ENCODE peak calls at places on chromosome 1, in five cellular contexts. T is H9, N is mesenchymal stem cell, M is H1, Z is trophoblast cell. W is an unnamed sample. For H3K4me1, the result is how much of the 10 kb centered on the place peaks cover.

GRCh38 chr1:204398197-204399125 is 13.2 kb downstream of the PPP1R15B start:
- DNase-seq in Z (peak), N (peak), M (peak), T (peak), W (peak)

GRCh38 chr1:214317734-214318133 is 36.8 kb downstream of the SMYD2 start:
- DNase-seq in N (no peak), M (no peak), T (no peak), Z (no peak), W (no peak)

GRCh38 chr1:38015978-38016640 is 3.6 kb downstream of the UTP11 start:
- DNase-seq in T (no peak), M (no peak), N (no peak), Z (no peak), W (no peak)

GRCh38 chr1:183234660-183235476 is 48.8 kb downstream of the LAMC2 start:
- DNase-seq in T (peak), N (peak), Z (peak), M (peak), W (peak)

GRCh38 chr1:116540088-116540487 is 30.7 kb downstream of the CD58 start:
- DNase-seq in T (no peak), N (no peak), Z (no peak), M (no peak), W (no peak)

GRCh38 chr1:164914208-164914607 is 355.2 kb downstream of the PBX1 start:
- DNase-seq in Z (no peak), N (peak), M (no peak), T (no peak), W (no peak)

GRCh38 chr1:15975358-15975804 is 520 bp downstream of the ZBTB17 start:
- DNase-seq in T (peak), N (peak), M (peak), Z (peak), W (no peak)

GRCh38 chr1:109926662-109927300 is 16.1 kb downstream of the CSF1 start:
- DNase-seq in N (peak), M (no peak), Z (peak), T (peak), W (no peak)

DNA sequence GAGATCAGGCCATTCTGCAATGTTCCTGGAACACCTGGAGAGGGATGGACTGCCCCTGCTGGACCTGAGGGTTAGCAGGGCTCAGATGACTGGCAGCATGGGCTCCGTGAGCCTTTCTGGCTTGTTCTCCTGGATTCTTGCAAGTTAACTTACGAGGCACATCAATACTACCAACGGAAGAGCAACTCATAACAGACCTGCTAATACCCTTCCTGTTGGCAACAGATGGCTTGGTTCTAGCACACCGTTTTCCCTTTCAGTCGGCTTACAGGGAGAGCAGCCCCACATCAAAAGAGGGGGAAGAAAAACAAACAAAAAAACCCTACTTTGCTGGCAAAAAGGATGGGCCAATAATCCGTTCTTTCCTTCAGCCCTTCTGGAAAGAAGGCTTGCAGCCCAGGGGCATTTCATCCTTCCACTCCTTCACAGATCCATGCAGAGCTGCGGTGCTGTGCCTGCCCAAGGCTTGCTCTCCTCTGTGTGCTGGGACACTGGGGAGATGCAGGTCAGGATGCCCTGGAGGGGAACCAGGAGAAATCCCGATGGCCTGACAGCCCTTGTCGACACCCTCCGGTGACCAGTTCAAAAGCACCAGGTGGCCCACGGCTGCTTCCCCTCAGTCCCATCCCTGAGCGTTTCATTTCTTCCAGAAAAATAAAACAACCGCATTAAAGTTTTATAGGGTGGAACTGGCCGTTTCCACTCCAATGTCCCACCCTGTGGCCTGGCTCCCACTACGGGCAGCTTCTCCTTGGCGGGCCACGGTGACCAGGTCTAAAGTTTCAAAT is 48.1 kb downstream of the SLC66A1 start:
- DNase-seq in N (no peak), M (no peak), T (no peak), Z (no peak), W (no peak)
- H2BK12ac ChIP-seq in N (no peak), M (no peak), T (no peak), Z (no peak), W (no peak)

GRCh38 chr1:31664528-31664927 is 19.9 kb upstream of the PEF1 start:
- DNase-seq in T (no peak), M (no peak), Z (no peak), N (no peak), W (no peak)
- H3K4me1 ChIP-seq in T (under half), M (under half), Z (under half), N (under half), W (under half)

DNA sequence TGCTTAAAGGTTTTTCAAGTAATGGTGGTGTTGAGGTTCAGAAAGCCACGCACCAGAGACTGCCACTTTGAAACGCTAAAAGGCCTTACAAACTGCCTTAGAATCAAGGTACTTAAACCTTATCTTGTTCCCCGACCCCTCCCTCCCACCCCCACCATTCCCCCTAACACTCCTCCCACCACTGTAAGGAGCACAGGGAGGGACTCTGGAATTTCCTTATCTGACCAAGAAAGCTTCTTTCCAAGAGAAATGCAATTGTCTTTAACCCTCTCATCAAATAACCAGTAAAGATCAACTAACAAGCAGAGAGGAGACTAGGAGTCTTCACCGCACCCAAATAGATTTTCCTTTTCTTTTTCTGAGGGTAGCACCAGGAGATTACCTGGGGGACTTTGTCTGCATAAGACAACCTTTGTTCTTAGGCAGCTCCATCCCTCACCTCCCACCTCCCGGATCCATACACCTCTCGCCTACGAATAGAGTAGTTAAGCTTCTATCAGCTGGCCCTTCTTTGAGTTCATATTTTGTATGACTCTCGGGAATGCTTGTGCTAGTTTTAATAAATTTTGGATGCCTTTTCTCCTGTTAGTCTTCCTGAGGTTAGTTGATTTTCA is 137.7 kb upstream of the ADGRL2 start:
- DNase-seq in T (no peak), N (no peak), M (no peak), Z (no peak), W (no peak)
- H2BK12ac ChIP-seq in T (no peak), N (no peak), M (peak), Z (no peak), W (no peak)

GRCh38 chr1:18943914-18944572 is 12.4 kb downstream of the IFFO2 start:
- DNase-seq in N (no peak), T (no peak), Z (no peak), M (no peak), W (no peak)
- H3K4me1 ChIP-seq in N (half or more), T (under half), Z (half or more), M (under half), W (under half)

GRCh38 chr1:59258412-59259032 is 38.4 kb upstream of the FGGY start:
- DNase-seq in M (no peak), Z (no peak), T (no peak), N (no peak), W (no peak)
- H2BK12ac ChIP-seq in M (no peak), Z (no peak), T (no peak), N (no peak), W (no peak)

GRCh38 chr1:150613061-150613920 is 16.1 kb downstream of the ENSA start:
- DNase-seq in N (peak), Z (peak), T (no peak), M (no peak), W (no peak)
- H3K4me1 ChIP-seq in N (under half), Z (under half), T (under half), M (under half), W (under half)

DNA sequence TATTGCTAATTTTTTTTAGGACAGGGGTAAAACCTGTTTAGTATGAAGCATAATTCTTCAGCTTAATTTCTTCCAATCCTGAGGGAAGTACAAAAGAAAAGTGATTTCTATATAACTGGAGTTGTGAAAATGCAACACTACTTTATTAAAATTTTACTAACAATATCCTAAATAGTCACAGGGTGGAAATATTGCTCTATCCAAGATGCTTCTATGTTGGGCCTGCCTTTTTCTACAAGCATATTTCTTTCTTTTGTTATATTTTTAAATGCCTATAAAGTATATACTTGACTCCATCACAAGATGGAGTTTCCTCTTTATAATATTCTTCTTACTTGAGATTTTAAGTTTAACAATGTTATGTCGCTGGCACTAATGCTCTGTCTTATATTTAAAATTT is 37.9 kb downstream of the DTL start:
- DNase-seq in Z (no peak), N (no peak), M (no peak), T (no peak), W (no peak)
- H2BK12ac ChIP-seq in Z (no peak), N (no peak), M (no peak), T (no peak), W (no peak)